ENCODE peak calls at places on chromosomes 16 and 17, in ten cellular contexts. L, P, Q, R, A, C, G, H, W and I are unnamed samples.

GRCh38 chr16:28923652-28924398 is 1.2 kb downstream of the RABEP2 start:
- DNase-seq in A (peak), C (peak), P (no peak), H (no peak), W (no peak), L (no peak), G (no peak), Q (no peak), R (peak), I (no peak)

GRCh38 chr16:58264961-58265479 is 29.8 kb downstream of the PRSS54 start:
- DNase-seq in G (peak), Q (no peak), W (no peak), A (no peak), R (no peak), P (peak), C (no peak), L (no peak), H (peak), I (peak)

GRCh38 chr16:55203570-55203969 is 120.4 kb upstream of the IRX6 start:
- DNase-seq in R (no peak), C (no peak), G (no peak), A (no peak), P (no peak), W (no peak), H (no peak), L (no peak), Q (no peak), I (no peak)

GRCh38 chr17:55926276-55926995 is 175.6 kb downstream of the PCTP start:
- DNase-seq in A (no peak), C (no peak), P (no peak), L (no peak), H (no peak), G (no peak), R (no peak), W (no peak), Q (no peak), I (no peak)

GRCh38 chr16:10314811-10315210 is 71.0 kb upstream of the ATF7IP2 start:
- DNase-seq in C (no peak), A (no peak), L (no peak), H (peak), W (no peak), G (peak), P (no peak), R (peak), Q (no peak), I (no peak)

GRCh38 chr16:2826591-2827480 is 3.3 kb upstream of the ZG16B start:
- DNase-seq in W (no peak), G (no peak), P (no peak), R (no peak), H (no peak), Q (no peak), C (no peak), L (no peak), A (no peak), I (no peak)

GRCh38 chr17:73773702-73774101 is 129.5 kb upstream of the SDK2 start:
- DNase-seq in A (no peak), W (no peak), G (no peak), Q (no peak), C (no peak), R (no peak), P (no peak), L (no peak), H (no peak), I (no peak)

GRCh38 chr17:34721326-34721725 is 141.9 kb downstream of the TMEM132E start:
- DNase-seq in C (no peak), Q (no peak), P (no peak), G (no peak), A (peak), L (no peak), H (no peak), W (no peak), R (no peak), I (no peak)

GRCh38 chr17:22511431-22511830 is 819.1 kb downstream of the KCNJ18 start:
- DNase-seq in H (no peak), C (no peak), A (no peak), G (no peak), L (no peak), Q (no peak), P (no peak), R (no peak), W (no peak), I (no peak)

GRCh38 chr16:87172632-87173031 is 144.6 kb downstream of the C16orf95 start:
- DNase-seq in G (no peak), Q (no peak), R (no peak), L (no peak), C (no peak), W (no peak), H (no peak), P (no peak), A (no peak), I (no peak)
- TF ChIP-seq CTCF in G (no peak), Q (no peak), R (no peak), L (no peak), C (peak), W (no peak), H (no peak), P (peak), A (no peak), I (no peak)

DNA sequence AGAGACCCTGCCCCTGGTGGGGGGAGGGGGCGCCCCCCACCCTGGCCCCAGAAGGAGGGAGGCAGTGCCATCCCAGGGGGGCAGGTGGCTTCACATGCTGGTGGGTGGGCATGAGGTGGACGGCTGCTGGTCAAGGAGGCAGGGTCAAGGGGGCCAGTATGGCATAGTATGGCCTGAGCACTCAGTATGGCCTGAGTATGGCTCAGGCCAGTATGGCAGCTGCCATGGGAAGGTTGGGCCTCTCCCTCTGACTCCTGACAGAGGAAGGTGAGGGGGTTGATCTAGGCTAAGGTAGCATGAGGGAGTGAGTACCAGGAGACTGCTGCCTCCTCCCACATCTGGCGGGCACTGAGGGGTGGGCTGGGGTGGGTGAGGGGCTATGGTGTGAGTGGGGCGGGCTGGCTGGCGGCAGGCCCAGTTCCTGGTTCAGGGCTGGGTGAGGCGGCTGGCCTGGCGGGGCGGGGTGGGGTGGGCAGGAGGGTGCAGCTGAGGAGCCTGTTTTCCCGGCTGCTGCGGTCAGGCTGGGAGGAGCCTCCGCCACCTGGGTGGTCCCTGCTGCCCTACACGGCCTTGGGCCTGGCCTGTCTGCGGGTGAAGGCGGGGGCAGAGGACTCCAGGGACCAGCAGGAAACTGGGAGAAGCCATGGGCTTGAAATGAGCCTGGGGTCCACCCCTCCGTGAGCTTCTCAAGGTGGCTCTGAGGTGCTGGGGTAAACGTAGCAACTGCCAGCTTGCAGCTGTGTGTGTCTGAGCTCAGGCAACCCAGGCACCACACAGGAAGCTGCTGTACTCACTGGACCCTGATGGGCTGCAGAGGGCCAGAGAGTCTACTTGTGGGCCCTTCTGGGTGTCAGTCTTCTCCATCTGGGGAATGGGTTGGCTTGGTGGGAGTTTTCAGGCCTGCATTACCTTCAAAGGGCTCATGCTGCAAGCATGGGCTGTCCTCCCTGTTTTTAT is 57.0 kb downstream of the RAI1 start:
- DNase-seq in P (no peak), W (no peak), H (no peak), G (no peak), Q (no peak), L (peak), R (no peak), C (peak), A (peak), I (no peak)
- TF ChIP-seq CTCF in P (no peak), W (no peak), H (no peak), G (no peak), Q (no peak), L (no peak), R (no peak), C (no peak), A (no peak), I (no peak)

DNA sequence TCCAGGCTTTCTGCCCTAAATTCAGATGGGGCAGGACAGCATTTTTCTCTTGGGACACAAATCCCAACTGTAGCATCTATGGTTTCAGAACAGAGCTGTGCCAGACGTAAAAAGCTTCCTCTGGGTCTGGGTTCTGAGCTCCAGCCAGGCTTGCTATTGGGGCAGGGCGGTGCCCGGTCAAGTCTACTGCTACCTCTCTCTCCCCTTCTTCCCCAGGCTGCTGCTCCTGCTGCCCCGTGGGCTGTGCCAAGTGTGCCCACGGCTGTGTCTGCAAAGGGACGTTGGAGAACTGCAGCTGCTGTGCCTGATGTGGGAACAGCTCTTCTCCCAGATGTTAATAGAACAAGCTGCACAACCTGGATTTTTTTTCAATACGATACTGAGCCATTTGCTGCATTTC is 1.1 kb downstream of the MT1M start:
- DNase-seq in H (no peak), C (no peak), W (no peak), G (no peak), A (no peak), Q (no peak), P (no peak), R (no peak), L (no peak), I (no peak)
- TF ChIP-seq CTCF in H (no peak), C (no peak), W (no peak), G (no peak), A (no peak), Q (no peak), P (no peak), R (no peak), L (no peak), I (no peak)

GRCh38 chr17:81034779-81035388 is at the start of gene BAIAP2:
- DNase-seq in Q (peak), C (peak), P (peak), A (peak), W (peak), H (peak), L (peak), R (peak), G (peak), I (peak)
- TF ChIP-seq CTCF in Q (no peak), C (peak), P (no peak), A (no peak), W (no peak), H (no peak), L (no peak), R (peak), G (no peak), I (no peak)

GRCh38 chr16:51967566-51967965 is 579.4 kb downstream of the TOX3 start:
- DNase-seq in L (no peak), Q (no peak), A (no peak), G (no peak), R (no peak), W (no peak), H (no peak), P (no peak), C (no peak), I (no peak)

GRCh38 chr16:51968756-51969155 is 578.2 kb downstream of the TOX3 start:
- DNase-seq in W (no peak), P (peak), L (no peak), G (no peak), A (no peak), R (no peak), H (no peak), Q (no peak), C (no peak), I (peak)

GRCh38 chr16:51971184-51971583 is 575.8 kb downstream of the TOX3 start:
- DNase-seq in H (no peak), R (no peak), W (no peak), G (no peak), Q (no peak), A (peak), C (peak), L (no peak), P (peak), I (no peak)
- TF ChIP-seq CTCF in H (peak), R (peak), W (no peak), G (no peak), Q (no peak), A (no peak), C (peak), L (no peak), P (peak), I (peak)

DNA sequence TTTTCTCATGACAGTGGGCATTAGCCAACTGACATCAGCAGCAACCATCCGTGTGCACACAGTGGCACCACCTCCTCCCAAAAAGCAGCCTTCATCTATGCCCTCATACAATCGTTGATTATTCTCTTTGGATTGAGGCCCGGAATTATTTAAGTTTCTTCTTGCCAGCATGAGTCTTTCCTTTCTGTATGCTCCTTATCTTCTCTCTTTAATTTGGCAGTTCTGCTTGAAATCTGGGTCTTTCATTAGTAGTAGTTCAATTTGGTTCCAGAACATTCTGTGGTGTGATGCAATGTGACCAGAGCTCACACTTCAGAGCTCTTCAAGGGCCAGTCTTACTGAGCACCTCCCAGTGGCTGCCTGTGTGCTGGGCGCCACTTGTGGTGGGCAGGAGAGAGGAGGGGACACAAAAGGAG is 52.2 kb upstream of the STH start:
- DNase-seq in G (no peak), L (no peak), R (no peak), A (no peak), H (no peak), Q (no peak), P (no peak), W (no peak), C (no peak), I (no peak)
- TF ChIP-seq CTCF in G (no peak), L (no peak), R (no peak), A (no peak), H (no peak), Q (no peak), P (no peak), W (no peak), C (peak), I (no peak)

DNA sequence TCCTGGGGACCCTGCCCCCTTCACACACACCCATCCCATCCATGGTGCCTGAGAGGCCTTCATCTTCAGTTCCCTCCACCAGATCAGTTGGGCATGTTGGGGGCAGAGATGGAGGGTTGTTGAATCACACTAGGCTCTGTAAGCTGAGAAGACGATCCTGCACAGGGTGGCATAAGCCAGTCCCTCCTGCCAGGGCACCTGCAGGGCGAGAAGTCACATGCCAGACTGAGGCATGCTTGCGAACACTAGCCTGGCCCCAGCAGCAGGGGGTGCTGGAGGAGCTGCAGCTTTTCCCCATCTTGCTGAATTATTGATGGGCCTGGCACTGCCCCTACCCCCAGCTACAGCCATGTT is 6.1 kb upstream of the TBX2 start:
- DNase-seq in H (no peak), A (no peak), C (no peak), W (no peak), R (no peak), G (no peak), Q (no peak), P (no peak), L (no peak), I (no peak)
- TF ChIP-seq CTCF in H (peak), A (no peak), C (peak), W (no peak), R (no peak), G (peak), Q (no peak), P (peak), L (no peak), I (peak)

GRCh38 chr16:84391151-84391873 is 23.0 kb downstream of the ATP2C2 start:
- DNase-seq in R (no peak), Q (no peak), A (no peak), G (no peak), C (no peak), W (no peak), L (no peak), H (no peak), P (no peak), I (no peak)

GRCh38 chr16:84396537-84397008 is 28.2 kb downstream of the ATP2C2 start:
- DNase-seq in Q (no peak), L (no peak), W (no peak), H (no peak), A (no peak), G (no peak), P (no peak), C (no peak), R (no peak), I (no peak)

GRCh38 chr16:84397090-84397489 is 28.8 kb downstream of the ATP2C2 start:
- DNase-seq in H (no peak), P (no peak), A (no peak), Q (no peak), C (no peak), L (no peak), R (no peak), W (no peak), G (no peak), I (no peak)
- TF ChIP-seq CTCF in H (peak), P (peak), A (no peak), Q (no peak), C (peak), L (no peak), R (peak), W (no peak), G (no peak), I (no peak)